ENCODE peak calls at places on chromosomes 7 and 10, in seven cellular contexts. One of them, this sample, is unnamed.

GRCh38 chr10:124588736-124589451 is 127.3 kb downstream of the LHPP start:
- DNase-seq in ovary: peak
- DNase-seq in IMR-90: peak
- DNase-seq in NB4: peak
- DNase-seq in tibial artery: peak
- DNase-seq in cardiac fibroblast: peak
- DNase-seq in left ventricle myocardium inferior: peak
- DNase-seq in this sample: no peak

GRCh38 chr7:148288592-148289151 is 301.9 kb upstream of the C7orf33 start:
- DNase-seq in tibial artery: no peak
- DNase-seq in cardiac fibroblast: no peak
- DNase-seq in left ventricle myocardium inferior: no peak
- DNase-seq in NB4: no peak
- DNase-seq in IMR-90: no peak
- DNase-seq in ovary: no peak
- DNase-seq in this sample: no peak

GRCh38 chr7:8037151-8037550 is 68.6 kb downstream of the GLCCI1 start:
- DNase-seq in IMR-90: no peak
- DNase-seq in NB4: no peak
- DNase-seq in tibial artery: no peak
- DNase-seq in ovary: no peak
- DNase-seq in cardiac fibroblast: peak
- DNase-seq in left ventricle myocardium inferior: no peak
- DNase-seq in this sample: no peak

GRCh38 chr7:55497521-55497920 is 74.8 kb downstream of the VOPP1 start:
- DNase-seq in NB4: no peak
- DNase-seq in ovary: no peak
- DNase-seq in IMR-90: no peak
- DNase-seq in tibial artery: no peak
- DNase-seq in cardiac fibroblast: no peak
- DNase-seq in left ventricle myocardium inferior: no peak
- DNase-seq in this sample: no peak

GRCh38 chr10:122879339-122880273 is at the start of gene FAM24B:
- DNase-seq in cardiac fibroblast: peak
- DNase-seq in IMR-90: peak
- DNase-seq in ovary: peak
- DNase-seq in NB4: peak
- DNase-seq in left ventricle myocardium inferior: peak
- DNase-seq in tibial artery: peak
- DNase-seq in this sample: peak

GRCh38 chr7:31082017-31082416 is 29.9 kb downstream of the ADCYAP1R1 start:
- DNase-seq in left ventricle myocardium inferior: peak
- DNase-seq in ovary: no peak
- DNase-seq in NB4: no peak
- DNase-seq in IMR-90: no peak
- DNase-seq in cardiac fibroblast: no peak
- DNase-seq in tibial artery: no peak
- DNase-seq in this sample: no peak

GRCh38 chr7:83469076-83469475 is 179.9 kb downstream of the SEMA3E start:
- DNase-seq in NB4: no peak
- DNase-seq in IMR-90: peak
- DNase-seq in left ventricle myocardium inferior: no peak
- DNase-seq in cardiac fibroblast: peak
- DNase-seq in tibial artery: no peak
- DNase-seq in ovary: no peak
- DNase-seq in this sample: no peak

GRCh38 chr7:3862774-3863173 is 561.7 kb downstream of the SDK1 start:
- DNase-seq in IMR-90: no peak
- DNase-seq in tibial artery: no peak
- DNase-seq in ovary: no peak
- DNase-seq in cardiac fibroblast: no peak
- DNase-seq in NB4: no peak
- DNase-seq in left ventricle myocardium inferior: no peak
- DNase-seq in this sample: no peak

GRCh38 chr10:22681783-22682183 is 32.6 kb downstream of the PIP4K2A start:
- DNase-seq in cardiac fibroblast: peak
- DNase-seq in IMR-90: peak
- DNase-seq in NB4: peak
- DNase-seq in tibial artery: no peak
- DNase-seq in left ventricle myocardium inferior: no peak
- DNase-seq in ovary: no peak
- DNase-seq in this sample: no peak

GRCh38 chr7:18700147-18700546 is 204.6 kb downstream of the HDAC9 start:
- DNase-seq in cardiac fibroblast: no peak
- DNase-seq in IMR-90: no peak
- DNase-seq in tibial artery: no peak
- DNase-seq in NB4: peak
- DNase-seq in left ventricle myocardium inferior: no peak
- DNase-seq in ovary: no peak
- DNase-seq in this sample: no peak

GRCh38 chr7:127792528-127793342 is 140.7 kb downstream of the SND1 start:
- DNase-seq in cardiac fibroblast: peak
- DNase-seq in IMR-90: no peak
- DNase-seq in NB4: peak
- DNase-seq in left ventricle myocardium inferior: no peak
- DNase-seq in tibial artery: no peak
- DNase-seq in ovary: no peak
- DNase-seq in this sample: no peak

DNA sequence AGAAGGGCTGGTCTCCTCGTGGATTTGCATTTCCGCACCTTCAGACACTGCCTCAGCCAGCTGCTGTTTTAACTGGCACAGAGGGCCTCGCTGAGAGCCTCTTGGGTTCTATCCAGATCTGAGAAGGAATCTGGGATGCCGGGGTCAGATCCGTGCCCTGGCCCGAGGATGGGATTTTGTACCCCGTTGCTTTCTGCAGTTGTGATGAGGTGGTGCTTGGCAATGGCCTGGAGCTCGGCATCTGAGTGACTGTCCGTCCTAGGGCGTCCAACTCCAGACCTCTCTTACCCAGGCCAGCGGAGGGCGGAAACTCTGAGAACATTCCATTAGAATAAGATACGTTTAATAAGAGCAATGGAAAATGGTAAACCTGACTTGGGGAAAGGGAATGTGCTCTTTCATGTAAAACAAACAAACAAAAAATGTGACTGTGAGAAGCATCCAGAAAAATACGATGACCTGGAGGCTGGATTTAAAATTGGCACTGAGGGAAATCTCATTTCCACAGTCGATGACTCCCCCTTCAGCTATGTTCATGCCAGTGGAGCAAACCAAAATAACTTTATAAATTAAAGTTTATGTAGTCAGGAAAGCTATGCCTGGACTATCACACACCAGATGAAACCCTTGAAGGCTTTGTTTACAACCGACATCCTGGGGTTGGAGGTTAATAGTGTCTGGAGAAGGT is 39.6 kb downstream of the GRK5 start:
- DNase-seq in ovary: no peak
- DNase-seq in tibial artery: peak
- DNase-seq in NB4: no peak
- DNase-seq in IMR-90: peak
- DNase-seq in left ventricle myocardium inferior: no peak
- DNase-seq in cardiac fibroblast: peak
- DNase-seq in this sample: no peak
- H3K4me3 ChIP-seq in ovary: no peak
- H3K4me3 ChIP-seq in tibial artery: peak
- H3K4me3 ChIP-seq in NB4: no peak
- H3K4me3 ChIP-seq in IMR-90: no peak
- H3K4me3 ChIP-seq in left ventricle myocardium inferior: no peak
- H3K4me3 ChIP-seq in cardiac fibroblast: no peak
- H3K4me3 ChIP-seq in this sample: no peak

DNA sequence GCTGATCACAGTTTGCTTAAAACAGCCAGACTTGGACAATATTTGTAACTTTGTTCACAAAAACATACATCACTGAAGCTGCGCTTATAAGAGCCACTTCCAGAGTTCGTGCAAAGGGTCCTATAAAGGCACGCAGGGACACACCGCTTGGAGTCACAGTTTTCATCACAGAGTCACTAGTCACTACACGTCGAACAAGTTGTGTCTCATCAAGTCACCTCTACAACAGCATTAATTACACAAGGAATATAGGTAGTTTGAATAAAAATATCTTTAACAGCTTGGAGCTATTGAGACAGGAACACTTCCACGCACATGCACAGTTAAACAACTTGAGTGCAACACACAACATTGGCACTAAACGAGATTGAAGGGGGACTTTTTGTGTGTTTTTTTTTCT is 2.3 kb downstream of the HOXA5 start:
- DNase-seq in tibial artery: no peak
- DNase-seq in ovary: no peak
- DNase-seq in cardiac fibroblast: no peak
- DNase-seq in left ventricle myocardium inferior: no peak
- DNase-seq in IMR-90: no peak
- DNase-seq in NB4: no peak
- DNase-seq in this sample: no peak
- H3K4me3 ChIP-seq in tibial artery: no peak
- H3K4me3 ChIP-seq in ovary: no peak
- H3K4me3 ChIP-seq in cardiac fibroblast: no peak
- H3K4me3 ChIP-seq in left ventricle myocardium inferior: no peak
- H3K4me3 ChIP-seq in IMR-90: peak
- H3K4me3 ChIP-seq in NB4: no peak
- H3K4me3 ChIP-seq in this sample: peak

GRCh38 chr10:75396861-75397570 is 4.5 kb downstream of the ZNF503 start:
- DNase-seq in IMR-90: no peak
- DNase-seq in cardiac fibroblast: peak
- DNase-seq in NB4: no peak
- DNase-seq in left ventricle myocardium inferior: peak
- DNase-seq in tibial artery: no peak
- DNase-seq in ovary: peak
- DNase-seq in this sample: no peak

GRCh38 chr10:75392744-75393143 is 8.8 kb downstream of the ZNF503 start:
- DNase-seq in cardiac fibroblast: no peak
- DNase-seq in IMR-90: no peak
- DNase-seq in NB4: no peak
- DNase-seq in ovary: no peak
- DNase-seq in tibial artery: no peak
- DNase-seq in left ventricle myocardium inferior: no peak
- DNase-seq in this sample: no peak

GRCh38 chr10:75395955-75396860 is 5.4 kb downstream of the ZNF503 start:
- DNase-seq in ovary: peak
- DNase-seq in tibial artery: no peak
- DNase-seq in NB4: no peak
- DNase-seq in cardiac fibroblast: peak
- DNase-seq in left ventricle myocardium inferior: peak
- DNase-seq in IMR-90: no peak
- DNase-seq in this sample: no peak

GRCh38 chr10:75397571-75397921 is 4.0 kb downstream of the ZNF503 start:
- DNase-seq in left ventricle myocardium inferior: peak
- DNase-seq in IMR-90: no peak
- DNase-seq in tibial artery: no peak
- DNase-seq in cardiac fibroblast: peak
- DNase-seq in ovary: peak
- DNase-seq in NB4: no peak
- DNase-seq in this sample: no peak

DNA sequence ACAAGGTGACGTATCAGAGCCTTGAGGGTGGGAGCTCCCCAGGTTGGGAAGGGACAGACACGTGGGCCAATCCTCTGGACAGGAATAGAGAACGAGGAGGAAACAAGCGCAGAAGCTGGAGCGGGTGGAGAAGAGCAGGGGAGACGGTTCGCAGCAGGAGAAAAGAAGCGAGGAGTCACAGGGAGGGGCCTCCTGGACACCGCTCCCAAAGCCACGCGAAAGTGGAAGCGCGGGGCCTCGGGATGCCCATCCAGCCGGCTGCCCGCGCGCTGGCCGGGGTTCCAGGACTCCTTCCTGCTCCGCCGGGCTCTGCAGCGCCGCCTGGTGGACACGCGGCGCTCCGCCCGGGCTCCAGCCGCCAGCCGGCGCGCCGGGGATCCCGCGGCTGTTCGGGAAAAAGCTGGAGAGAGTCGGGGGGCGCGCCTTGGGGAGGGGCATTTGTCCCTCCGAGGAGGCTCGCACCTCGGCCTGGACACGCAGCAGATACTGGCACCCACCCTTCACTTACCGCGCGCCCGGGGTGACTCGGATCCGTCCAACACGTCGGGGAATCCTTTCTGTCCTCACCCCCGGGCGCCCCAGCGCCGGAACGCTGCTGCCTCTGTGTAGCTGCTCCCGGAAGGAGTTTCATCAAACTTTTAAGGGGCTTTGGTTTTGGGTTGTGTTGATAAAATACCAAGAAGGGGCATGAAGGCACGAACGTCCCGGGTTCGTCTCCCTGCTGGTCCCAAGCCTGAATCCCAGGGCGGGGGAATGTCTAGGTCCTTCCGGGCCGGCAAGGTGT is 6.2 kb downstream of the ZNF503 start:
- DNase-seq in tibial artery: peak
- DNase-seq in NB4: no peak
- DNase-seq in left ventricle myocardium inferior: peak
- DNase-seq in ovary: peak
- DNase-seq in cardiac fibroblast: peak
- DNase-seq in IMR-90: peak
- DNase-seq in this sample: no peak
- H3K4me3 ChIP-seq in tibial artery: peak
- H3K4me3 ChIP-seq in NB4: no peak
- H3K4me3 ChIP-seq in left ventricle myocardium inferior: peak
- H3K4me3 ChIP-seq in ovary: peak
- H3K4me3 ChIP-seq in cardiac fibroblast: peak
- H3K4me3 ChIP-seq in IMR-90: peak
- H3K4me3 ChIP-seq in this sample: peak

GRCh38 chr7:121941836-121942235 is 68.9 kb downstream of the PTPRZ1 start:
- DNase-seq in ovary: no peak
- DNase-seq in left ventricle myocardium inferior: no peak
- DNase-seq in IMR-90: no peak
- DNase-seq in tibial artery: no peak
- DNase-seq in NB4: no peak
- DNase-seq in cardiac fibroblast: no peak
- DNase-seq in this sample: no peak

GRCh38 chr7:121932768-121933167 is 59.8 kb downstream of the PTPRZ1 start:
- DNase-seq in cardiac fibroblast: no peak
- DNase-seq in ovary: no peak
- DNase-seq in tibial artery: no peak
- DNase-seq in NB4: no peak
- DNase-seq in left ventricle myocardium inferior: no peak
- DNase-seq in IMR-90: no peak
- DNase-seq in this sample: no peak

GRCh38 chr7:121937224-121937623 is 64.3 kb downstream of the PTPRZ1 start:
- DNase-seq in tibial artery: no peak
- DNase-seq in NB4: no peak
- DNase-seq in left ventricle myocardium inferior: no peak
- DNase-seq in cardiac fibroblast: no peak
- DNase-seq in IMR-90: no peak
- DNase-seq in ovary: no peak
- DNase-seq in this sample: no peak

GRCh38 chr7:121940907-121941306 is 67.9 kb downstream of the PTPRZ1 start:
- DNase-seq in NB4: no peak
- DNase-seq in tibial artery: no peak
- DNase-seq in ovary: no peak
- DNase-seq in IMR-90: no peak
- DNase-seq in left ventricle myocardium inferior: no peak
- DNase-seq in cardiac fibroblast: no peak
- DNase-seq in this sample: no peak

DNA sequence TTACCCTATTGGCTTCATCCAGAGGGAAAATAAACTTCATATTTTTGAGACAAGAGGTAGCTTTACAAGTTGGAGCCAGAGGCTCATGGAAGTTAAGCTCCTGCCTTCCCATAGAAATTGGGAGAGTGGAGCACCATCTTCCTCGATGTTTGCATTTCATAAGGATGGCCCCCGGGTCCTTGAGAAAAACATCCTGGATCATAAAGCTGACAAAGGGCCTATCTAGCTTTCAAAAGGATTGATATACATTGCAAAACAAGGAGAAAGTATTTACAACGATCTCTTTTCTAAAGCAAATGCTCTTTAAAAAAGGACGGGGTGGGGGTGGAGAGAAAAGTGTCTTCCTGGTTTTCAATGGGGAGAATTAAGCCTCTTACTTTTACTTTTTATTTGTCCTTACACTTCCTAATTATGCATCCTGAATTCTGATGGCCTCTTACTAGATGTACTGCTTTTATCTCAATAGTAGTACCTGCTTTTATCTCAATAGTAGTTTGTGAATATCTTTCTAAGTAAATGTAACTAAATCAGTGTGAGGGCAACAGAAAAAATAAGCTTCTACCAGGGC is 65.6 kb downstream of the PTPRZ1 start:
- DNase-seq in NB4: no peak
- DNase-seq in tibial artery: no peak
- DNase-seq in left ventricle myocardium inferior: no peak
- DNase-seq in ovary: no peak
- DNase-seq in cardiac fibroblast: no peak
- DNase-seq in IMR-90: no peak
- DNase-seq in this sample: no peak
- H3K4me3 ChIP-seq in NB4: no peak
- H3K4me3 ChIP-seq in tibial artery: no peak
- H3K4me3 ChIP-seq in left ventricle myocardium inferior: no peak
- H3K4me3 ChIP-seq in ovary: no peak
- H3K4me3 ChIP-seq in cardiac fibroblast: no peak
- H3K4me3 ChIP-seq in IMR-90: no peak
- H3K4me3 ChIP-seq in this sample: no peak